ENCODE peak calls at places on chromosome 13, in nine cellular contexts. X is Peyer's patch; E is psoas muscle; U is astrocyte; T is ovary; V is heart right ventricle; K is CD4-positive, alpha-beta T cell; H is CD8-positive, alpha-beta T cell; M is brain microvascular endothelial cell. P is an unnamed sample.
A peak's percentile ranks its signal among the peaks of the same experiment; 100 is the strongest.

GRCh38 chr13:107271226-107271625 is 703.3 kb upstream of the ARGLU1 start:
- DNase-seq in H (no peak), E (no peak), U (peak; percentile 58), T (no peak), K (no peak), M (peak; percentile 41), X (no peak), V (no peak), P (no peak)

GRCh38 chr13:109148243-109148642 is 518.8 kb downstream of the MYO16 start:
- DNase-seq in T (no peak), U (peak; percentile 41), H (no peak), K (no peak), E (no peak), V (no peak), X (no peak), M (no peak), P (no peak)

GRCh38 chr13:106473174-106473573 is 62.3 kb downstream of the EFNB2 start:
- DNase-seq in V (peak; percentile 42), U (no peak), T (no peak), H (no peak), M (no peak), X (no peak), E (no peak), K (no peak), P (no peak)

GRCh38 chr13:49112782-49113525 is 107.2 kb upstream of the MLNR start:
- DNase-seq in E (no peak), V (no peak), X (no peak), U (no peak), K (no peak), T (no peak), H (no peak), M (no peak), P (no peak)

GRCh38 chr13:23903906-23904280 is 6.6 kb upstream of the C1QTNF9B start:
- DNase-seq in T (no peak), M (no peak), K (no peak), E (no peak), H (no peak), X (no peak), V (no peak), U (no peak), P (no peak)

GRCh38 chr13:71240906-71241305 is 626.1 kb downstream of the DACH1 start:
- DNase-seq in X (no peak), K (no peak), M (peak; percentile 29), U (peak; percentile 7), V (no peak), H (no peak), E (no peak), T (no peak), P (no peak)

GRCh38 chr13:92097337-92097903 is 699.0 kb downstream of the GPC5 start:
- DNase-seq in T (no peak), K (no peak), H (no peak), U (no peak), X (no peak), E (no peak), V (no peak), M (no peak), P (no peak)

GRCh38 chr13:80630685-80631121 is 289.8 kb upstream of the SPRY2 start:
- DNase-seq in V (no peak), U (peak; percentile 5), K (no peak), T (no peak), M (peak; percentile 23), E (no peak), H (no peak), X (no peak), P (no peak)

GRCh38 chr13:96214804-96215445 is 125.0 kb downstream of the HS6ST3 start:
- DNase-seq in T (no peak), X (no peak), K (no peak), E (no peak), M (no peak), U (no peak), H (no peak), V (no peak), P (no peak)

GRCh38 chr13:93476175-93476574 is 249.6 kb downstream of the GPC6 start:
- DNase-seq in X (no peak), U (peak; percentile 94), V (no peak), T (no peak), K (no peak), E (no peak), M (peak; percentile 90), H (no peak), P (no peak)

GRCh38 chr13:77784531-77784930 is 87.0 kb downstream of the SLAIN1 start:
- DNase-seq in U (no peak), E (no peak), M (no peak), K (no peak), X (no peak), T (no peak), H (no peak), V (no peak), P (no peak)

GRCh38 chr13:98717256-98717655 is 35.2 kb downstream of the SLC15A1 start:
- DNase-seq in M (no peak), H (no peak), X (no peak), E (no peak), K (no peak), T (no peak), V (no peak), U (no peak), P (no peak)

GRCh38 chr13:50626031-50626643 is 217.4 kb downstream of the DLEU7 start:
- DNase-seq in H (no peak), U (peak; percentile 64), V (no peak), T (no peak), X (no peak), E (no peak), K (no peak), M (peak; percentile 91), P (no peak)

GRCh38 chr13:112645327-112645914 is 44.4 kb upstream of the ATP11A start:
- DNase-seq in X (no peak), H (no peak), M (no peak), T (no peak), U (no peak), E (no peak), K (no peak), V (no peak), P (no peak)

GRCh38 chr13:77383097-77383496 is 56.2 kb upstream of the MYCBP2 start:
- DNase-seq in K (no peak), H (no peak), U (no peak), V (no peak), X (no peak), M (no peak), E (no peak), T (no peak), P (no peak)

GRCh38 chr13:35917252-35917941 is 213.8 kb downstream of the DCLK1 start:
- DNase-seq in X (no peak), K (no peak), T (no peak), H (no peak), M (no peak), V (no peak), E (no peak), U (peak; percentile 50), P (no peak)

GRCh38 chr13:99577934-99578917 is 77.0 kb downstream of the TM9SF2 start:
- DNase-seq in H (no peak), M (no peak), T (peak; percentile 58), V (no peak), K (no peak), E (no peak), X (no peak), U (no peak), P (no peak)

GRCh38 chr13:58946274-58946673 is 1217.5 kb downstream of the DIAPH3 start:
- DNase-seq in T (no peak), U (peak; percentile 50), V (no peak), H (no peak), X (no peak), M (no peak), E (no peak), K (no peak), P (no peak)

GRCh38 chr13:103356226-103356864 is 290.1 kb upstream of the SLC10A2 start:
- DNase-seq in E (no peak), X (no peak), M (no peak), V (no peak), K (no peak), H (no peak), U (no peak), T (no peak), P (no peak)
- H3K27ac ChIP-seq in E (no peak overlapping the region), X (no peak overlapping the region), M (no peak overlapping the region), V (no peak overlapping the region), K (no peak overlapping the region), H (no peak overlapping the region), U (no peak overlapping the region), T (no peak overlapping the region), P (no peak overlapping the region)

GRCh38 chr13:43102304-43102703 is 78.9 kb downstream of the DNAJC15 start:
- DNase-seq in V (no peak), K (no peak), T (no peak), U (no peak), X (no peak), M (no peak), H (no peak), E (no peak), P (no peak)

GRCh38 chr13:43095771-43096719 is 72.7 kb downstream of the DNAJC15 start:
- DNase-seq in H (no peak), V (no peak), K (no peak), U (no peak), M (no peak), X (no peak), E (no peak), T (no peak), P (no peak)

GRCh38 chr13:43094901-43095300 is 71.5 kb downstream of the DNAJC15 start:
- DNase-seq in E (no peak), V (no peak), M (no peak), K (no peak), X (no peak), U (no peak), H (no peak), T (no peak), P (no peak)

GRCh38 chr13:43100667-43101066 is 77.3 kb downstream of the DNAJC15 start:
- DNase-seq in E (no peak), U (no peak), X (no peak), M (no peak), T (no peak), V (no peak), K (no peak), H (no peak), P (no peak)
- TF ChIP-seq CTCF in E (no peak), U (no peak), X (no peak), M (no peak), T (no peak), V (no peak), K (no peak), H (no peak), P (no peak)

GRCh38 chr13:114015111-114015551 is 41.3 kb upstream of the C13orf46 start:
- DNase-seq in U (no peak), X (no peak), M (no peak), K (no peak), E (peak; percentile 25), V (no peak), H (no peak), T (no peak), P (no peak)
- H3K27ac ChIP-seq in U (no peak overlapping the region), X (no peak overlapping the region), M (no peak overlapping the region), K (no peak overlapping the region), E (no peak overlapping the region), V (peak overlapping the region; percentile 38), H (no peak overlapping the region), T (no peak overlapping the region), P (no peak overlapping the region)

DNA sequence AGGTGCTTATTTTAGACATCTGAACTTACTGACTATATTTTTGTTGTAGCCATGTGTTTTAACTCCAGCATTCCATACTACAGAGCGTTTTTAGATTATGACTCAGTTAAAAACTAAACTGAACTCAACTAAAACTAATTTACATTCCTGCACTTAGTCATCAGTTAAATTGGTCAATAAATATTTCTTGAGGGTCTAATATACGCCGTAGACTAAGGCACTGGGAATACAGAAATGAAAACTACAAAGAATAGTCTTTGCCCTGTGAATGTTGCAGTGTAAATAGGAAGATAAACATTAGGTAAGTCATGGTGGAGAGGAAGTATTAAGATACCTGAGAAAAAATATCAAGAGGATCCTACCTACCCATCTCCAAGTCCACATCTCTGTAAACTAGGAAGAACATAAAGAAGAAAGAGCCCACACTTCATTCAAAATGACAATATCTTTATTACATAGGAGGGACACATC is 52.7 kb downstream of the MBNL2 start:
- DNase-seq in M (no peak), T (no peak), V (no peak), E (no peak), H (no peak), K (no peak), U (peak; percentile 87), X (no peak), P (no peak)
- TF ChIP-seq CTCF in M (no peak), T (no peak), V (no peak), E (no peak), H (no peak), K (no peak), U (no peak), X (no peak), P (no peak)